ENCODE peak calls at places on chromosomes 3 and 15, in six cellular contexts. One of them, this sample, is unnamed.
A peak's percentile ranks its signal among the peaks of the same experiment; 100 is the strongest.

GRCh38 chr15:48722764-48723661 is 77.5 kb upstream of the FBN1 start:
- DNase-seq in tibial artery: no peak
- DNase-seq in IMR-90: peak; percentile 94
- DNase-seq in GM23248: peak; percentile 94
- DNase-seq in uterus: no peak
- DNase-seq in adrenal gland: peak; percentile 22
- DNase-seq in this sample: no peak

GRCh38 chr3:59731909-59732308 is 682.1 kb upstream of the CFAP20DC start:
- DNase-seq in tibial artery: no peak
- DNase-seq in IMR-90: no peak
- DNase-seq in GM23248: no peak
- DNase-seq in uterus: no peak
- DNase-seq in adrenal gland: no peak
- DNase-seq in this sample: no peak

GRCh38 chr3:184597783-184598182 is 36.2 kb downstream of the EPHB3 start:
- DNase-seq in tibial artery: no peak
- DNase-seq in IMR-90: no peak
- DNase-seq in GM23248: no peak
- DNase-seq in uterus: no peak
- DNase-seq in adrenal gland: no peak
- DNase-seq in this sample: peak; percentile 72

GRCh38 chr3:28727321-28727720 is 378.7 kb upstream of the AZI2 start:
- DNase-seq in tibial artery: no peak
- DNase-seq in IMR-90: no peak
- DNase-seq in GM23248: no peak
- DNase-seq in uterus: no peak
- DNase-seq in adrenal gland: no peak
- DNase-seq in this sample: no peak

GRCh38 chr3:94294806-94295205 is 231.9 kb downstream of the NSUN3 start:
- DNase-seq in tibial artery: no peak
- DNase-seq in IMR-90: no peak
- DNase-seq in GM23248: no peak
- DNase-seq in uterus: no peak
- DNase-seq in adrenal gland: no peak
- DNase-seq in this sample: no peak

GRCh38 chr3:160451602-160452001 is 2.0 kb upstream of the TRIM59 start:
- DNase-seq in tibial artery: no peak
- DNase-seq in IMR-90: no peak
- DNase-seq in GM23248: no peak
- DNase-seq in uterus: no peak
- DNase-seq in adrenal gland: no peak
- DNase-seq in this sample: no peak

GRCh38 chr3:42176635-42177034 is 85.5 kb downstream of the TRAK1 start:
- DNase-seq in tibial artery: no peak
- DNase-seq in IMR-90: no peak
- DNase-seq in GM23248: no peak
- DNase-seq in uterus: no peak
- DNase-seq in adrenal gland: no peak
- DNase-seq in this sample: no peak

GRCh38 chr15:73474785-73475184 is 31.8 kb downstream of the REC114 start:
- DNase-seq in tibial artery: no peak
- DNase-seq in IMR-90: no peak
- DNase-seq in GM23248: no peak
- DNase-seq in uterus: no peak
- DNase-seq in adrenal gland: no peak
- DNase-seq in this sample: no peak

GRCh38 chr15:92617197-92618037 is 38.2 kb downstream of the FAM174B start:
- DNase-seq in tibial artery: peak; percentile 46
- DNase-seq in IMR-90: peak; percentile 57
- DNase-seq in GM23248: peak; percentile 60
- DNase-seq in uterus: peak; percentile 87
- DNase-seq in adrenal gland: peak; percentile 32
- DNase-seq in this sample: peak; percentile 93

GRCh38 chr3:108404409-108404808 is 106.0 kb downstream of the MYH15 start:
- DNase-seq in tibial artery: no peak
- DNase-seq in IMR-90: peak; percentile 42
- DNase-seq in GM23248: peak; percentile 28
- DNase-seq in uterus: no peak
- DNase-seq in adrenal gland: no peak
- DNase-seq in this sample: no peak

GRCh38 chr3:141071681-141072260 is 20.6 kb downstream of the SPSB4 start:
- DNase-seq in tibial artery: no peak
- DNase-seq in IMR-90: no peak
- DNase-seq in GM23248: peak; percentile 14
- DNase-seq in uterus: no peak
- DNase-seq in adrenal gland: peak; percentile 44
- DNase-seq in this sample: no peak

GRCh38 chr15:76234337-76234889 is 76.9 kb downstream of the ETFA start:
- DNase-seq in tibial artery: no peak
- DNase-seq in IMR-90: no peak
- DNase-seq in GM23248: no peak
- DNase-seq in uterus: no peak
- DNase-seq in adrenal gland: no peak
- DNase-seq in this sample: no peak

GRCh38 chr3:5071061-5071460 is 51.0 kb upstream of the ARL8B start:
- DNase-seq in tibial artery: no peak
- DNase-seq in IMR-90: peak; percentile 49
- DNase-seq in GM23248: peak; percentile 88
- DNase-seq in uterus: peak; percentile 43
- DNase-seq in adrenal gland: no peak
- DNase-seq in this sample: no peak

GRCh38 chr15:85453144-85453872 is 72.9 kb downstream of the AKAP13 start:
- DNase-seq in tibial artery: no peak
- DNase-seq in IMR-90: no peak
- DNase-seq in GM23248: peak; percentile 10
- DNase-seq in uterus: no peak
- DNase-seq in adrenal gland: no peak
- DNase-seq in this sample: no peak

GRCh38 chr15:89143503-89144162 is 55.4 kb downstream of the ABHD2 start:
- DNase-seq in tibial artery: no peak
- DNase-seq in IMR-90: peak; percentile 90
- DNase-seq in GM23248: peak; percentile 86
- DNase-seq in uterus: no peak
- DNase-seq in adrenal gland: no peak
- DNase-seq in this sample: no peak

GRCh38 chr3:67030785-67031740 is 33.0 kb downstream of the KBTBD8 start:
- DNase-seq in tibial artery: no peak
- DNase-seq in IMR-90: no peak
- DNase-seq in GM23248: no peak
- DNase-seq in uterus: no peak
- DNase-seq in adrenal gland: no peak
- DNase-seq in this sample: no peak

GRCh38 chr3:36212291-36212690 is 168.0 kb upstream of the STAC start:
- DNase-seq in tibial artery: no peak
- DNase-seq in IMR-90: no peak
- DNase-seq in GM23248: peak; percentile 74
- DNase-seq in uterus: no peak
- DNase-seq in adrenal gland: no peak
- DNase-seq in this sample: no peak

GRCh38 chr3:43104039-43104438 is 1.8 kb downstream of the POMGNT2 start:
- DNase-seq in tibial artery: no peak
- DNase-seq in IMR-90: no peak
- DNase-seq in GM23248: no peak
- DNase-seq in uterus: no peak
- DNase-seq in adrenal gland: no peak
- DNase-seq in this sample: no peak

GRCh38 chr15:81813215-81813614 is 232.6 kb downstream of the MEX3B start:
- DNase-seq in tibial artery: no peak
- DNase-seq in IMR-90: no peak
- DNase-seq in GM23248: no peak
- DNase-seq in uterus: no peak
- DNase-seq in adrenal gland: no peak
- DNase-seq in this sample: no peak

GRCh38 chr3:58683001-58683845 is 16.6 kb upstream of the FAM3D start:
- DNase-seq in tibial artery: no peak
- DNase-seq in IMR-90: peak; percentile 61
- DNase-seq in GM23248: peak; percentile 44
- DNase-seq in uterus: no peak
- DNase-seq in adrenal gland: no peak
- DNase-seq in this sample: no peak

GRCh38 chr3:2099779-2100191 is 1.1 kb downstream of the CNTN4 start:
- DNase-seq in tibial artery: no peak
- DNase-seq in IMR-90: no peak
- DNase-seq in GM23248: no peak
- DNase-seq in uterus: no peak
- DNase-seq in adrenal gland: no peak
- DNase-seq in this sample: no peak

GRCh38 chr3:108590443-108590842 is 921 bp downstream of the DZIP3 start:
- DNase-seq in tibial artery: no peak
- DNase-seq in IMR-90: no peak
- DNase-seq in GM23248: peak; percentile 14
- DNase-seq in uterus: no peak
- DNase-seq in adrenal gland: no peak
- DNase-seq in this sample: no peak

GRCh38 chr3:12299026-12299425 is 10.2 kb downstream of the PPARG start:
- DNase-seq in tibial artery: no peak
- DNase-seq in IMR-90: no peak
- DNase-seq in GM23248: no peak
- DNase-seq in uterus: no peak
- DNase-seq in adrenal gland: no peak
- DNase-seq in this sample: no peak
- H3K4me1 ChIP-seq in tibial artery: no peaks in the 10 kb centered on the region
- H3K4me1 ChIP-seq in IMR-90: peaks cover 6% of the 10 kb centered on the region
- H3K4me1 ChIP-seq in GM23248: peaks cover 13% of the 10 kb centered on the region
- H3K4me1 ChIP-seq in uterus: no peaks in the 10 kb centered on the region
- H3K4me1 ChIP-seq in adrenal gland: no peaks in the 10 kb centered on the region
- H3K4me1 ChIP-seq in this sample: peaks cover 6% of the 10 kb centered on the region

GRCh38 chr15:34757262-34757661 is 2.5 kb upstream of the GJD2 start:
- DNase-seq in tibial artery: no peak
- DNase-seq in IMR-90: no peak
- DNase-seq in GM23248: no peak
- DNase-seq in uterus: no peak
- DNase-seq in adrenal gland: no peak
- DNase-seq in this sample: no peak

GRCh38 chr15:34755419-34755773 is 598 bp upstream of the GJD2 start:
- DNase-seq in tibial artery: no peak
- DNase-seq in IMR-90: no peak
- DNase-seq in GM23248: no peak
- DNase-seq in uterus: no peak
- DNase-seq in adrenal gland: no peak
- DNase-seq in this sample: no peak

GRCh38 chr15:34754171-34754580 is 622 bp downstream of the GJD2 start:
- DNase-seq in tibial artery: no peak
- DNase-seq in IMR-90: no peak
- DNase-seq in GM23248: no peak
- DNase-seq in uterus: no peak
- DNase-seq in adrenal gland: no peak
- DNase-seq in this sample: no peak

GRCh38 chr15:34754674-34755418 is at the start of gene GJD2:
- DNase-seq in tibial artery: no peak
- DNase-seq in IMR-90: no peak
- DNase-seq in GM23248: peak; percentile 19
- DNase-seq in uterus: no peak
- DNase-seq in adrenal gland: no peak
- DNase-seq in this sample: no peak

GRCh38 chr15:34753236-34753894 is 1.4 kb downstream of the GJD2 start:
- DNase-seq in tibial artery: no peak
- DNase-seq in IMR-90: peak; percentile 71
- DNase-seq in GM23248: peak; percentile 78
- DNase-seq in uterus: no peak
- DNase-seq in adrenal gland: peak; percentile 34
- DNase-seq in this sample: no peak
- H3K27me3 ChIP-seq in tibial artery: no peaks in the 10 kb centered on the region
- H3K27me3 ChIP-seq in IMR-90: peaks cover 39% of the 10 kb centered on the region
- H3K27me3 ChIP-seq in GM23248: peaks cover 58% of the 10 kb centered on the region
- H3K27me3 ChIP-seq in uterus: peaks cover 16% of the 10 kb centered on the region
- H3K27me3 ChIP-seq in adrenal gland: peaks cover 33% of the 10 kb centered on the region
- H3K27me3 ChIP-seq in this sample: no peaks in the 10 kb centered on the region

GRCh38 chr15:91307561-91307960 is 207.5 kb downstream of the SV2B start:
- DNase-seq in tibial artery: no peak
- DNase-seq in IMR-90: no peak
- DNase-seq in GM23248: no peak
- DNase-seq in uterus: no peak
- DNase-seq in adrenal gland: no peak
- DNase-seq in this sample: no peak

GRCh38 chr15:91308855-91309254 is 208.8 kb downstream of the SV2B start:
- DNase-seq in tibial artery: no peak
- DNase-seq in IMR-90: no peak
- DNase-seq in GM23248: no peak
- DNase-seq in uterus: no peak
- DNase-seq in adrenal gland: no peak
- DNase-seq in this sample: no peak

GRCh38 chr15:91316123-91316522 is 216.1 kb downstream of the SV2B start:
- DNase-seq in tibial artery: no peak
- DNase-seq in IMR-90: no peak
- DNase-seq in GM23248: no peak
- DNase-seq in uterus: no peak
- DNase-seq in adrenal gland: no peak
- DNase-seq in this sample: no peak

GRCh38 chr15:91308209-91308608 is 208.2 kb downstream of the SV2B start:
- DNase-seq in tibial artery: no peak
- DNase-seq in IMR-90: no peak
- DNase-seq in GM23248: no peak
- DNase-seq in uterus: no peak
- DNase-seq in adrenal gland: no peak
- DNase-seq in this sample: no peak

DNA sequence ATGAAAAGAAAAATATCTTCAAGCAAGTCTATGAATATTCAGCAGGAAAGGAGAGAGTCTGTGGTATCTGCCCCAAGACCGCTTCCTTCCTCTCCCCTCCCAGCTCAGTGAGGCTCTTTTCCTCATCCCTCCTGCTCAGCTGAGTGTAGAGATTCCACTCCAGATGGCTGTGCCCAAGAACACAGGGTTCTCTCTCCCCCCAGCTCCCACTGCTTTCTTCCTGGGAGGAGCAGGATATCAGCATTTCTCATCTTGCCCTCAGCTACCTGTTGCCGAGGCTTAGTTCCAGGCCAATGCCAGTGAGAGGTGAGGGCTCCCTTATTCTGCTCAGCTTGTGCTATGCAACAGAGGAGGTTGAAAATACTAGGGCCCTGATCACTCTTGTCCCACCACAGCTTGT is 211.9 kb downstream of the SV2B start:
- DNase-seq in tibial artery: no peak
- DNase-seq in IMR-90: no peak
- DNase-seq in GM23248: no peak
- DNase-seq in uterus: no peak
- DNase-seq in adrenal gland: no peak
- DNase-seq in this sample: no peak
- H3K4me1 ChIP-seq in tibial artery: no peaks in the 10 kb centered on the region
- H3K4me1 ChIP-seq in IMR-90: no peaks in the 10 kb centered on the region
- H3K4me1 ChIP-seq in GM23248: no peaks in the 10 kb centered on the region
- H3K4me1 ChIP-seq in uterus: no peaks in the 10 kb centered on the region
- H3K4me1 ChIP-seq in adrenal gland: no peaks in the 10 kb centered on the region
- H3K4me1 ChIP-seq in this sample: no peaks in the 10 kb centered on the region

GRCh38 chr15:98416222-98416835 is 232.0 kb upstream of the IGF1R start:
- DNase-seq in tibial artery: no peak
- DNase-seq in IMR-90: peak; percentile 4
- DNase-seq in GM23248: no peak
- DNase-seq in uterus: no peak
- DNase-seq in adrenal gland: no peak
- DNase-seq in this sample: no peak
- H3K27me3 ChIP-seq in tibial artery: no peaks in the 10 kb centered on the region
- H3K27me3 ChIP-seq in IMR-90: peaks cover 18% of the 10 kb centered on the region
- H3K27me3 ChIP-seq in GM23248: peaks cover 17% of the 10 kb centered on the region
- H3K27me3 ChIP-seq in uterus: no peaks in the 10 kb centered on the region
- H3K27me3 ChIP-seq in adrenal gland: peaks cover 7% of the 10 kb centered on the region
- H3K27me3 ChIP-seq in this sample: no peaks in the 10 kb centered on the region

GRCh38 chr3:63969866-63970265 is 53.4 kb downstream of the PSMD6 start:
- DNase-seq in tibial artery: no peak
- DNase-seq in IMR-90: no peak
- DNase-seq in GM23248: no peak
- DNase-seq in uterus: no peak
- DNase-seq in adrenal gland: no peak
- DNase-seq in this sample: no peak
- H3K4me1 ChIP-seq in tibial artery: peaks cover 74% of the 10 kb centered on the region
- H3K4me1 ChIP-seq in IMR-90: peaks cover 29% of the 10 kb centered on the region
- H3K4me1 ChIP-seq in GM23248: peaks cover 62% of the 10 kb centered on the region
- H3K4me1 ChIP-seq in uterus: peaks cover 3% of the 10 kb centered on the region
- H3K4me1 ChIP-seq in adrenal gland: peaks cover 43% of the 10 kb centered on the region
- H3K4me1 ChIP-seq in this sample: peaks cover 9% of the 10 kb centered on the region